ENCODE peak calls at places on chromosomes 4 and X, in four cellular contexts. V is uterus, F is frontal cortex, H is fibroblast of mammary gland. N is an unnamed sample.

GRCh38 chrX:1222511-1223252 is 10.2 kb upstream of the CRLF2 start:
- DNase-seq in V (no peak), F (no peak), H (peak), N (no peak)

GRCh38 chr4:3331511-3332394 is 38.9 kb downstream of the RGS12 start:
- DNase-seq in V (no peak), F (no peak), H (no peak), N (no peak)

GRCh38 chr4:83012631-83013419 is 2.2 kb upstream of the LIN54 start:
- DNase-seq in V (peak), F (peak), H (peak), N (peak)

GRCh38 chrX:9378980-9379696 is 85.7 kb upstream of the TBL1X start:
- DNase-seq in V (no peak), F (no peak), H (peak), N (no peak)

GRCh38 chr4:23058113-23058512 is 365.4 kb downstream of the GBA3 start:
- DNase-seq in V (no peak), F (no peak), H (no peak), N (no peak)

GRCh38 chr4:127400736-127401346 is 231.9 kb upstream of the INTU start:
- DNase-seq in V (peak), F (no peak), H (peak), N (no peak)

GRCh38 chr4:76836860-76837564 is 60.9 kb downstream of the SOWAHB start:
- DNase-seq in V (peak), F (no peak), H (peak), N (no peak)

GRCh38 chr4:121717680-121718237 is 21.0 kb upstream of the ANXA5 start:
- DNase-seq in V (no peak), F (no peak), H (peak), N (no peak)

GRCh38 chr4:28555851-28556250 is 1695.2 kb downstream of the STIM2 start:
- DNase-seq in V (no peak), F (no peak), H (peak), N (no peak)

GRCh38 chr4:83189631-83190136 is 75.2 kb upstream of the PLAC8 start:
- DNase-seq in V (no peak), F (no peak), H (no peak), N (no peak)

GRCh38 chr4:25575581-25575980 is 80.1 kb upstream of the SLC34A2 start:
- DNase-seq in V (no peak), F (no peak), H (no peak), N (no peak)

GRCh38 chr4:27318740-27319139 is 458.1 kb downstream of the STIM2 start:
- DNase-seq in V (no peak), F (no peak), H (peak), N (no peak)

GRCh38 chrX:72245461-72246089 is 6.7 kb upstream of the ERCC6L start:
- DNase-seq in V (no peak), F (peak), H (peak), N (peak)

GRCh38 chr4:98387345-98388017 is 126.3 kb downstream of the RAP1GDS1 start:
- DNase-seq in V (no peak), F (no peak), H (no peak), N (no peak)

GRCh38 chrX:30215357-30215843 is at the start of gene MAGEB2:
- DNase-seq in V (no peak), F (no peak), H (no peak), N (no peak)

GRCh38 chr4:138686078-138686477 is 329.5 kb upstream of the NOCT start:
- DNase-seq in V (no peak), F (no peak), H (peak), N (no peak)

GRCh38 chr4:147312376-147313046 is 168.4 kb upstream of the EDNRA start:
- DNase-seq in V (no peak), F (no peak), H (peak), N (no peak)

GRCh38 chr4:139809207-139810157 is 143.9 kb downstream of the MGST2 start:
- DNase-seq in V (no peak), F (no peak), H (no peak), N (peak)

GRCh38 chr4:77959566-77960338 is 97.1 kb downstream of the MRPL1 start:
- DNase-seq in V (no peak), F (no peak), H (peak), N (peak)

N was measured in naive B cell.